ENCODE peak calls at places on chromosome 7, in six cellular contexts. One of them, this sample, is unnamed.

GRCh38 chr7:25246306-25246705 is 18.0 kb upstream of the NPVF start:
- DNase-seq in psoas muscle: no peak
- DNase-seq in neural progenitor cell: no peak
- DNase-seq in cardiac muscle cell: no peak
- DNase-seq in H1: no peak
- DNase-seq in keratinocyte: no peak
- DNase-seq in this sample: no peak

GRCh38 chr7:122301858-122302745 is 2.4 kb downstream of the FEZF1 start:
- DNase-seq in keratinocyte: no peak
- DNase-seq in psoas muscle: no peak
- DNase-seq in neural progenitor cell: peak
- DNase-seq in cardiac muscle cell: no peak
- DNase-seq in H1: no peak
- DNase-seq in this sample: no peak

GRCh38 chr7:34104992-34105391 is 199.7 kb downstream of the BMPER start:
- DNase-seq in psoas muscle: no peak
- DNase-seq in keratinocyte: no peak
- DNase-seq in cardiac muscle cell: no peak
- DNase-seq in H1: no peak
- DNase-seq in neural progenitor cell: no peak
- DNase-seq in this sample: no peak

GRCh38 chr7:105149827-105150226 is 135.8 kb downstream of the KMT2E start:
- DNase-seq in neural progenitor cell: no peak
- DNase-seq in cardiac muscle cell: no peak
- DNase-seq in psoas muscle: no peak
- DNase-seq in keratinocyte: no peak
- DNase-seq in H1: no peak
- DNase-seq in this sample: peak

GRCh38 chr7:99024066-99024465 is 119.8 kb downstream of the SMURF1 start:
- DNase-seq in neural progenitor cell: no peak
- DNase-seq in cardiac muscle cell: no peak
- DNase-seq in H1: no peak
- DNase-seq in keratinocyte: no peak
- DNase-seq in psoas muscle: no peak
- DNase-seq in this sample: peak

GRCh38 chr7:2786607-2787116 is 57.4 kb downstream of the GNA12 start:
- DNase-seq in neural progenitor cell: no peak
- DNase-seq in cardiac muscle cell: no peak
- DNase-seq in H1: no peak
- DNase-seq in psoas muscle: no peak
- DNase-seq in keratinocyte: no peak
- DNase-seq in this sample: no peak

GRCh38 chr7:13282377-13282980 is 595.0 kb downstream of the ARL4A start:
- DNase-seq in keratinocyte: no peak
- DNase-seq in neural progenitor cell: peak
- DNase-seq in H1: no peak
- DNase-seq in cardiac muscle cell: peak
- DNase-seq in psoas muscle: no peak
- DNase-seq in this sample: peak

GRCh38 chr7:78055160-78055559 is 256.6 kb downstream of the PHTF2 start:
- DNase-seq in neural progenitor cell: no peak
- DNase-seq in keratinocyte: no peak
- DNase-seq in psoas muscle: no peak
- DNase-seq in H1: no peak
- DNase-seq in cardiac muscle cell: no peak
- DNase-seq in this sample: no peak

GRCh38 chr7:154167807-154168206 is 115.6 kb downstream of the DPP6 start:
- DNase-seq in keratinocyte: no peak
- DNase-seq in cardiac muscle cell: no peak
- DNase-seq in psoas muscle: no peak
- DNase-seq in H1: no peak
- DNase-seq in neural progenitor cell: no peak
- DNase-seq in this sample: no peak

GRCh38 chr7:151744051-151744580 is 132.8 kb downstream of the PRKAG2 start:
- DNase-seq in H1: no peak
- DNase-seq in keratinocyte: no peak
- DNase-seq in neural progenitor cell: no peak
- DNase-seq in cardiac muscle cell: no peak
- DNase-seq in psoas muscle: no peak
- DNase-seq in this sample: no peak

GRCh38 chr7:19508124-19508523 is 200.7 kb downstream of the POLR1F start:
- DNase-seq in cardiac muscle cell: no peak
- DNase-seq in psoas muscle: no peak
- DNase-seq in H1: no peak
- DNase-seq in keratinocyte: no peak
- DNase-seq in neural progenitor cell: no peak
- DNase-seq in this sample: peak

GRCh38 chr7:47885309-47886000 is 62.8 kb downstream of the PKD1L1 start:
- DNase-seq in neural progenitor cell: no peak
- DNase-seq in cardiac muscle cell: no peak
- DNase-seq in psoas muscle: no peak
- DNase-seq in keratinocyte: no peak
- DNase-seq in H1: no peak
- DNase-seq in this sample: no peak

GRCh38 chr7:54292171-54292925 is 249.8 kb upstream of the VSTM2A start:
- DNase-seq in H1: peak
- DNase-seq in neural progenitor cell: peak
- DNase-seq in cardiac muscle cell: no peak
- DNase-seq in keratinocyte: no peak
- DNase-seq in psoas muscle: no peak
- DNase-seq in this sample: no peak

GRCh38 chr7:101546308-101546936 is 82.7 kb downstream of the MYL10 start:
- DNase-seq in H1: no peak
- DNase-seq in psoas muscle: peak
- DNase-seq in cardiac muscle cell: no peak
- DNase-seq in neural progenitor cell: no peak
- DNase-seq in keratinocyte: no peak
- DNase-seq in this sample: no peak

GRCh38 chr7:33501368-33501767 is 372.0 kb downstream of the BBS9 start:
- DNase-seq in neural progenitor cell: no peak
- DNase-seq in H1: no peak
- DNase-seq in cardiac muscle cell: no peak
- DNase-seq in psoas muscle: no peak
- DNase-seq in keratinocyte: no peak
- DNase-seq in this sample: no peak

GRCh38 chr7:115340828-115341227 is 418.9 kb downstream of the MDFIC start:
- DNase-seq in neural progenitor cell: no peak
- DNase-seq in cardiac muscle cell: no peak
- DNase-seq in H1: no peak
- DNase-seq in psoas muscle: no peak
- DNase-seq in keratinocyte: peak
- DNase-seq in this sample: peak

GRCh38 chr7:91344911-91345310 is 80.7 kb downstream of the FZD1 start:
- DNase-seq in keratinocyte: no peak
- DNase-seq in neural progenitor cell: no peak
- DNase-seq in cardiac muscle cell: no peak
- DNase-seq in H1: no peak
- DNase-seq in psoas muscle: no peak
- DNase-seq in this sample: peak

GRCh38 chr7:138542183-138542582 is 82.1 kb downstream of the TRIM24 start:
- DNase-seq in cardiac muscle cell: no peak
- DNase-seq in H1: no peak
- DNase-seq in keratinocyte: no peak
- DNase-seq in psoas muscle: no peak
- DNase-seq in neural progenitor cell: no peak
- DNase-seq in this sample: no peak

GRCh38 chr7:150910996-150911422 is 58.7 kb downstream of the AOC1 start:
- DNase-seq in cardiac muscle cell: no peak
- DNase-seq in keratinocyte: no peak
- DNase-seq in H1: no peak
- DNase-seq in psoas muscle: no peak
- DNase-seq in neural progenitor cell: no peak
- DNase-seq in this sample: no peak

GRCh38 chr7:50588937-50589336 is 23.7 kb upstream of the DDC start:
- DNase-seq in cardiac muscle cell: no peak
- DNase-seq in keratinocyte: no peak
- DNase-seq in neural progenitor cell: no peak
- DNase-seq in H1: no peak
- DNase-seq in psoas muscle: no peak
- DNase-seq in this sample: no peak

GRCh38 chr7:131357282-131357880 is 29.7 kb downstream of the MKLN1 start:
- DNase-seq in H1: no peak
- DNase-seq in psoas muscle: no peak
- DNase-seq in keratinocyte: no peak
- DNase-seq in neural progenitor cell: no peak
- DNase-seq in cardiac muscle cell: no peak
- DNase-seq in this sample: no peak

GRCh38 chr7:98362517-98362916 is 38.4 kb downstream of the BAIAP2L1 start:
- DNase-seq in keratinocyte: no peak
- DNase-seq in psoas muscle: no peak
- DNase-seq in H1: peak
- DNase-seq in neural progenitor cell: no peak
- DNase-seq in cardiac muscle cell: no peak
- DNase-seq in this sample: no peak

GRCh38 chr7:151035902-151036301 is 7.7 kb downstream of the ABCB8 start:
- DNase-seq in keratinocyte: no peak
- DNase-seq in cardiac muscle cell: no peak
- DNase-seq in psoas muscle: peak
- DNase-seq in neural progenitor cell: no peak
- DNase-seq in H1: no peak
- DNase-seq in this sample: no peak

GRCh38 chr7:101233907-101234547 is 3.6 kb downstream of the CLDN15 start:
- DNase-seq in cardiac muscle cell: no peak
- DNase-seq in H1: no peak
- DNase-seq in neural progenitor cell: no peak
- DNase-seq in keratinocyte: no peak
- DNase-seq in psoas muscle: no peak
- DNase-seq in this sample: no peak

GRCh38 chr7:32034052-32034451 is 36.2 kb downstream of the PDE1C start:
- DNase-seq in H1: no peak
- DNase-seq in keratinocyte: no peak
- DNase-seq in psoas muscle: no peak
- DNase-seq in cardiac muscle cell: no peak
- DNase-seq in neural progenitor cell: no peak
- DNase-seq in this sample: no peak

GRCh38 chr7:106980358-106980685 is 64.2 kb upstream of the PRKAR2B start:
- DNase-seq in keratinocyte: no peak
- DNase-seq in H1: no peak
- DNase-seq in psoas muscle: no peak
- DNase-seq in cardiac muscle cell: no peak
- DNase-seq in neural progenitor cell: no peak
- DNase-seq in this sample: no peak

GRCh38 chr7:128909605-128910568 is 622 bp downstream of the KCP start:
- DNase-seq in cardiac muscle cell: no peak
- DNase-seq in psoas muscle: no peak
- DNase-seq in H1: no peak
- DNase-seq in neural progenitor cell: peak
- DNase-seq in keratinocyte: no peak
- DNase-seq in this sample: peak

GRCh38 chr7:106515321-106515720 is 145.6 kb downstream of the CCDC71L start:
- DNase-seq in psoas muscle: no peak
- DNase-seq in H1: no peak
- DNase-seq in cardiac muscle cell: no peak
- DNase-seq in neural progenitor cell: no peak
- DNase-seq in keratinocyte: no peak
- DNase-seq in this sample: no peak

GRCh38 chr7:105205592-105206211 is 183.0 kb downstream of the SRPK2 start:
- DNase-seq in H1: no peak
- DNase-seq in neural progenitor cell: no peak
- DNase-seq in keratinocyte: no peak
- DNase-seq in cardiac muscle cell: no peak
- DNase-seq in psoas muscle: no peak
- DNase-seq in this sample: peak

GRCh38 chr7:43880596-43880995 is 11.3 kb upstream of the MRPS24 start:
- DNase-seq in cardiac muscle cell: no peak
- DNase-seq in psoas muscle: no peak
- DNase-seq in keratinocyte: no peak
- DNase-seq in neural progenitor cell: no peak
- DNase-seq in H1: no peak
- DNase-seq in this sample: no peak
- H3K27ac ChIP-seq in cardiac muscle cell: no peak
- H3K27ac ChIP-seq in psoas muscle: peak
- H3K27ac ChIP-seq in keratinocyte: no peak
- H3K27ac ChIP-seq in neural progenitor cell: no peak
- H3K27ac ChIP-seq in H1: no peak
- H3K27ac ChIP-seq in this sample: peak

GRCh38 chr7:116628971-116629586 is 42.9 kb upstream of the MET start:
- DNase-seq in cardiac muscle cell: no peak
- DNase-seq in keratinocyte: no peak
- DNase-seq in H1: no peak
- DNase-seq in neural progenitor cell: no peak
- DNase-seq in psoas muscle: no peak
- DNase-seq in this sample: no peak
- H3K27ac ChIP-seq in cardiac muscle cell: no peak
- H3K27ac ChIP-seq in keratinocyte: peak
- H3K27ac ChIP-seq in H1: no peak
- H3K27ac ChIP-seq in neural progenitor cell: no peak
- H3K27ac ChIP-seq in psoas muscle: peak
- H3K27ac ChIP-seq in this sample: no peak

DNA sequence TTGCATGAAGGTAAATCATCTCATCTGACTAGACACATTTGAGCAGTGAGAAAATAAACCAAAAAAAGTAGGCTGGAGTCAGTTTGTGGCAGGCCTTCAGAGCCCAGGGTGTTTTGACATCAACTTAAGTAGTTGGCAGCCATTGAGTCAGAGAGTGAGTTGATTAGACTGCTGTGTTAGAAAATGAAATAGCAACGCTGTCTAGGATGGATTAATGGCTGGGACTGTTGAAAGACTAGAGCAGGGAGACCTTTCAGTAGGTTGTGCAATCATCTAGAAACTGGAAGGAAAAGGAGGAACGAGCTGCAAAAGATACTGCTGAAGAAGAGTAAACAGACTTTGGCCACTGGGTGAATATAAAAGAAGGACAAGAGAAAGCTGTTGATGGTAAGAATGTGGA is 28.6 kb upstream of the TRIL start:
- DNase-seq in neural progenitor cell: no peak
- DNase-seq in cardiac muscle cell: no peak
- DNase-seq in keratinocyte: no peak
- DNase-seq in psoas muscle: no peak
- DNase-seq in H1: no peak
- DNase-seq in this sample: peak
- H3K27ac ChIP-seq in neural progenitor cell: no peak
- H3K27ac ChIP-seq in cardiac muscle cell: peak
- H3K27ac ChIP-seq in keratinocyte: no peak
- H3K27ac ChIP-seq in psoas muscle: peak
- H3K27ac ChIP-seq in H1: no peak
- H3K27ac ChIP-seq in this sample: no peak

GRCh38 chr7:148698397-148699023 is at the start of gene CUL1:
- DNase-seq in H1: peak
- DNase-seq in psoas muscle: peak
- DNase-seq in keratinocyte: no peak
- DNase-seq in neural progenitor cell: peak
- DNase-seq in cardiac muscle cell: peak
- DNase-seq in this sample: peak

GRCh38 chr7:148695953-148696352 is 2.8 kb upstream of the CUL1 start:
- DNase-seq in H1: no peak
- DNase-seq in cardiac muscle cell: no peak
- DNase-seq in psoas muscle: no peak
- DNase-seq in neural progenitor cell: no peak
- DNase-seq in keratinocyte: no peak
- DNase-seq in this sample: no peak

GRCh38 chr7:148697950-148698396 is 730 bp upstream of the CUL1 start:
- DNase-seq in neural progenitor cell: no peak
- DNase-seq in H1: no peak
- DNase-seq in keratinocyte: no peak
- DNase-seq in cardiac muscle cell: no peak
- DNase-seq in psoas muscle: no peak
- DNase-seq in this sample: peak

GRCh38 chr7:148697256-148697841 is 1.4 kb upstream of the CUL1 start:
- DNase-seq in neural progenitor cell: no peak
- DNase-seq in psoas muscle: peak
- DNase-seq in cardiac muscle cell: no peak
- DNase-seq in H1: no peak
- DNase-seq in keratinocyte: no peak
- DNase-seq in this sample: peak

GRCh38 chr7:148696787-148697186 is 1.9 kb upstream of the CUL1 start:
- DNase-seq in H1: no peak
- DNase-seq in neural progenitor cell: no peak
- DNase-seq in cardiac muscle cell: no peak
- DNase-seq in keratinocyte: no peak
- DNase-seq in psoas muscle: no peak
- DNase-seq in this sample: no peak
- H3K27ac ChIP-seq in H1: no peak
- H3K27ac ChIP-seq in neural progenitor cell: no peak
- H3K27ac ChIP-seq in cardiac muscle cell: no peak
- H3K27ac ChIP-seq in keratinocyte: no peak
- H3K27ac ChIP-seq in psoas muscle: peak
- H3K27ac ChIP-seq in this sample: no peak

This sample was measured in fibroblast of lung.